ENCODE peak calls at places on chromosomes 12 and 14, in ten cellular contexts. One of them, this sample, is unnamed.

GRCh38 chr12:46266382-46266791 is 2.5 kb downstream of the SLC38A1 start:
- DNase-seq in nephron progenitor cell: no peak
- DNase-seq in MM.1S: peak
- DNase-seq in AG04450: no peak
- DNase-seq in RWPE2: no peak
- DNase-seq in HFF-Myc: peak
- DNase-seq in CD14-positive monocyte: no peak
- DNase-seq in thoracic aorta: no peak
- DNase-seq in testis: no peak
- DNase-seq in cardiac fibroblast: peak
- DNase-seq in this sample: no peak

GRCh38 chr12:97630875-97631274 is 168.3 kb downstream of the RMST start:
- DNase-seq in nephron progenitor cell: no peak
- DNase-seq in MM.1S: no peak
- DNase-seq in AG04450: no peak
- DNase-seq in RWPE2: no peak
- DNase-seq in HFF-Myc: no peak
- DNase-seq in CD14-positive monocyte: no peak
- DNase-seq in thoracic aorta: no peak
- DNase-seq in testis: no peak
- DNase-seq in cardiac fibroblast: no peak
- DNase-seq in this sample: no peak

GRCh38 chr14:56081139-56081538 is 37.1 kb upstream of the PELI2 start:
- DNase-seq in nephron progenitor cell: no peak
- DNase-seq in MM.1S: no peak
- DNase-seq in AG04450: no peak
- DNase-seq in RWPE2: no peak
- DNase-seq in HFF-Myc: no peak
- DNase-seq in CD14-positive monocyte: no peak
- DNase-seq in thoracic aorta: no peak
- DNase-seq in testis: no peak
- DNase-seq in cardiac fibroblast: no peak
- DNase-seq in this sample: no peak

GRCh38 chr12:94879542-94879941 is 124.0 kb downstream of the NDUFA12 start:
- DNase-seq in nephron progenitor cell: peak
- DNase-seq in MM.1S: no peak
- DNase-seq in AG04450: no peak
- DNase-seq in RWPE2: no peak
- DNase-seq in HFF-Myc: peak
- DNase-seq in CD14-positive monocyte: no peak
- DNase-seq in thoracic aorta: no peak
- DNase-seq in testis: no peak
- DNase-seq in cardiac fibroblast: peak
- DNase-seq in this sample: no peak

GRCh38 chr14:101131451-101131916 is 228.0 kb upstream of the RTL1 start:
- DNase-seq in nephron progenitor cell: no peak
- DNase-seq in MM.1S: no peak
- DNase-seq in AG04450: no peak
- DNase-seq in RWPE2: no peak
- DNase-seq in HFF-Myc: no peak
- DNase-seq in CD14-positive monocyte: no peak
- DNase-seq in thoracic aorta: no peak
- DNase-seq in testis: no peak
- DNase-seq in cardiac fibroblast: no peak
- DNase-seq in this sample: no peak

GRCh38 chr12:47745485-47746041 is 13.1 kb downstream of the RAPGEF3 start:
- DNase-seq in nephron progenitor cell: no peak
- DNase-seq in MM.1S: no peak
- DNase-seq in AG04450: no peak
- DNase-seq in RWPE2: no peak
- DNase-seq in HFF-Myc: no peak
- DNase-seq in CD14-positive monocyte: no peak
- DNase-seq in thoracic aorta: no peak
- DNase-seq in testis: no peak
- DNase-seq in cardiac fibroblast: no peak
- DNase-seq in this sample: no peak

GRCh38 chr12:31928246-31929139 is 30.7 kb upstream of the RESF1 start:
- DNase-seq in nephron progenitor cell: no peak
- DNase-seq in MM.1S: peak
- DNase-seq in AG04450: no peak
- DNase-seq in RWPE2: no peak
- DNase-seq in HFF-Myc: no peak
- DNase-seq in CD14-positive monocyte: no peak
- DNase-seq in thoracic aorta: no peak
- DNase-seq in testis: no peak
- DNase-seq in cardiac fibroblast: no peak
- DNase-seq in this sample: no peak

GRCh38 chr14:91383439-91383838 is 34.2 kb downstream of the CCDC88C start:
- DNase-seq in nephron progenitor cell: peak
- DNase-seq in MM.1S: no peak
- DNase-seq in AG04450: no peak
- DNase-seq in RWPE2: no peak
- DNase-seq in HFF-Myc: no peak
- DNase-seq in CD14-positive monocyte: no peak
- DNase-seq in thoracic aorta: no peak
- DNase-seq in testis: no peak
- DNase-seq in cardiac fibroblast: no peak
- DNase-seq in this sample: no peak

GRCh38 chr14:70188608-70189540 is at the start of gene SLC8A3:
- DNase-seq in nephron progenitor cell: peak
- DNase-seq in MM.1S: no peak
- DNase-seq in AG04450: no peak
- DNase-seq in RWPE2: no peak
- DNase-seq in HFF-Myc: no peak
- DNase-seq in CD14-positive monocyte: no peak
- DNase-seq in thoracic aorta: no peak
- DNase-seq in testis: peak
- DNase-seq in cardiac fibroblast: peak
- DNase-seq in this sample: peak

GRCh38 chr14:68397827-68398226 is 395.0 kb downstream of the ZFP36L1 start:
- DNase-seq in nephron progenitor cell: peak
- DNase-seq in MM.1S: no peak
- DNase-seq in AG04450: no peak
- DNase-seq in RWPE2: no peak
- DNase-seq in HFF-Myc: peak
- DNase-seq in CD14-positive monocyte: no peak
- DNase-seq in thoracic aorta: no peak
- DNase-seq in testis: no peak
- DNase-seq in cardiac fibroblast: no peak
- DNase-seq in this sample: no peak

GRCh38 chr12:4621511-4621910 is 27.3 kb downstream of the AKAP3 start:
- DNase-seq in nephron progenitor cell: no peak
- DNase-seq in MM.1S: no peak
- DNase-seq in AG04450: no peak
- DNase-seq in RWPE2: no peak
- DNase-seq in HFF-Myc: no peak
- DNase-seq in CD14-positive monocyte: no peak
- DNase-seq in thoracic aorta: no peak
- DNase-seq in testis: no peak
- DNase-seq in cardiac fibroblast: peak
- DNase-seq in this sample: no peak

GRCh38 chr12:88836156-88836555 is 255.9 kb upstream of the KITLG start:
- DNase-seq in nephron progenitor cell: no peak
- DNase-seq in MM.1S: no peak
- DNase-seq in AG04450: no peak
- DNase-seq in RWPE2: no peak
- DNase-seq in HFF-Myc: no peak
- DNase-seq in CD14-positive monocyte: no peak
- DNase-seq in thoracic aorta: no peak
- DNase-seq in testis: no peak
- DNase-seq in cardiac fibroblast: peak
- DNase-seq in this sample: no peak

GRCh38 chr12:24997496-24997895 is 48.6 kb upstream of the BCAT1 start:
- DNase-seq in nephron progenitor cell: no peak
- DNase-seq in MM.1S: peak
- DNase-seq in AG04450: no peak
- DNase-seq in RWPE2: no peak
- DNase-seq in HFF-Myc: no peak
- DNase-seq in CD14-positive monocyte: no peak
- DNase-seq in thoracic aorta: no peak
- DNase-seq in testis: no peak
- DNase-seq in cardiac fibroblast: no peak
- DNase-seq in this sample: no peak

GRCh38 chr12:113569841-113570240 is 98.2 kb upstream of the LHX5 start:
- DNase-seq in nephron progenitor cell: no peak
- DNase-seq in MM.1S: no peak
- DNase-seq in AG04450: no peak
- DNase-seq in RWPE2: no peak
- DNase-seq in HFF-Myc: no peak
- DNase-seq in CD14-positive monocyte: no peak
- DNase-seq in thoracic aorta: no peak
- DNase-seq in testis: no peak
- DNase-seq in cardiac fibroblast: no peak
- DNase-seq in this sample: no peak

GRCh38 chr12:47419500-47419899 is 286.3 kb downstream of the RPAP3 start:
- DNase-seq in nephron progenitor cell: no peak
- DNase-seq in MM.1S: no peak
- DNase-seq in AG04450: no peak
- DNase-seq in RWPE2: no peak
- DNase-seq in HFF-Myc: no peak
- DNase-seq in CD14-positive monocyte: no peak
- DNase-seq in thoracic aorta: no peak
- DNase-seq in testis: no peak
- DNase-seq in cardiac fibroblast: peak
- DNase-seq in this sample: no peak

GRCh38 chr12:58882796-58883195 is 37.5 kb downstream of the LRIG3 start:
- DNase-seq in nephron progenitor cell: no peak
- DNase-seq in MM.1S: no peak
- DNase-seq in AG04450: no peak
- DNase-seq in RWPE2: no peak
- DNase-seq in HFF-Myc: no peak
- DNase-seq in CD14-positive monocyte: no peak
- DNase-seq in thoracic aorta: no peak
- DNase-seq in testis: no peak
- DNase-seq in cardiac fibroblast: no peak
- DNase-seq in this sample: no peak
- TF ChIP-seq CTCF in nephron progenitor cell: no peak
- TF ChIP-seq CTCF in MM.1S: no peak
- TF ChIP-seq CTCF in AG04450: no peak
- TF ChIP-seq CTCF in RWPE2: no peak
- TF ChIP-seq CTCF in HFF-Myc: no peak
- TF ChIP-seq CTCF in CD14-positive monocyte: no peak
- TF ChIP-seq CTCF in thoracic aorta: no peak
- TF ChIP-seq CTCF in testis: no peak
- TF ChIP-seq CTCF in cardiac fibroblast: no peak
- TF ChIP-seq CTCF in this sample: no peak

GRCh38 chr12:904010-904414 is 45.5 kb downstream of the RAD52 start:
- DNase-seq in nephron progenitor cell: no peak
- DNase-seq in MM.1S: no peak
- DNase-seq in AG04450: no peak
- DNase-seq in RWPE2: no peak
- DNase-seq in HFF-Myc: no peak
- DNase-seq in CD14-positive monocyte: no peak
- DNase-seq in thoracic aorta: no peak
- DNase-seq in testis: no peak
- DNase-seq in cardiac fibroblast: no peak
- DNase-seq in this sample: no peak
- TF ChIP-seq CTCF in nephron progenitor cell: no peak
- TF ChIP-seq CTCF in MM.1S: no peak
- TF ChIP-seq CTCF in AG04450: no peak
- TF ChIP-seq CTCF in RWPE2: no peak
- TF ChIP-seq CTCF in HFF-Myc: no peak
- TF ChIP-seq CTCF in CD14-positive monocyte: no peak
- TF ChIP-seq CTCF in thoracic aorta: no peak
- TF ChIP-seq CTCF in testis: no peak
- TF ChIP-seq CTCF in cardiac fibroblast: no peak
- TF ChIP-seq CTCF in this sample: no peak

GRCh38 chr12:118685983-118686607 is 295.2 kb upstream of the SRRM4 start:
- DNase-seq in nephron progenitor cell: peak
- DNase-seq in MM.1S: no peak
- DNase-seq in AG04450: no peak
- DNase-seq in RWPE2: no peak
- DNase-seq in HFF-Myc: no peak
- DNase-seq in CD14-positive monocyte: no peak
- DNase-seq in thoracic aorta: no peak
- DNase-seq in testis: no peak
- DNase-seq in cardiac fibroblast: no peak
- DNase-seq in this sample: no peak

GRCh38 chr12:118682656-118683055 is 298.7 kb upstream of the SRRM4 start:
- DNase-seq in nephron progenitor cell: no peak
- DNase-seq in MM.1S: no peak
- DNase-seq in AG04450: no peak
- DNase-seq in RWPE2: no peak
- DNase-seq in HFF-Myc: no peak
- DNase-seq in CD14-positive monocyte: no peak
- DNase-seq in thoracic aorta: no peak
- DNase-seq in testis: no peak
- DNase-seq in cardiac fibroblast: no peak
- DNase-seq in this sample: no peak

DNA sequence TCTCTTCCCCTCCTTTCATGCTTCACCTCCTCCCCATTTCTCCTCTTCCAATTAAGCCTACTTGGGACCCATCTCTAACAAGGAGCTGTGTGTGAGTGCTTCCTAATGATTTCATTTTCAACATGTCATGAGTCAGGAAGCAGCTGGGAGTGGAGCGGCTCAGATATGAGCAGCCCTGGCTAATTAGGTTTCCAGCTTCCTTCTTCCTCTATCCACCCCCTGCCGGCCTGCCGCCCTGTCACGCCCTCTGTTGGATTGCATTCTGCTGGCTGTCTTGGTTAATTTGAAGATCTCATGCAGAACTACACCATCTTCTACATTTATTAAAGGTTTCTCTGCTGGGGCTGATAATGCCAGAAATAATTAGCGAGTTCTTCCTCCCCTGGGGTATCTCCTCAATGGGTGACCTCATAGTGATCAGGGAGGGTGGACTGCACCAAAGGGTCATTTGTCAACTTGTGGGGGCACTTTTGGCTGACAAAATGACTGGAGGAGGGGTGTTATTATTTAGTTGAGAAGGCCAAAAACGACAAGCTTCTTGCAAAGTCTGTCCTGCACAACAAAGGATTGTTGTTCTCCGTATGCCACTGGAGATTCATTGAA is 300.9 kb upstream of the SRRM4 start:
- DNase-seq in nephron progenitor cell: no peak
- DNase-seq in MM.1S: no peak
- DNase-seq in AG04450: no peak
- DNase-seq in RWPE2: no peak
- DNase-seq in HFF-Myc: no peak
- DNase-seq in CD14-positive monocyte: no peak
- DNase-seq in thoracic aorta: no peak
- DNase-seq in testis: no peak
- DNase-seq in cardiac fibroblast: no peak
- DNase-seq in this sample: peak
- TF ChIP-seq CTCF in nephron progenitor cell: no peak
- TF ChIP-seq CTCF in MM.1S: no peak
- TF ChIP-seq CTCF in AG04450: no peak
- TF ChIP-seq CTCF in RWPE2: no peak
- TF ChIP-seq CTCF in HFF-Myc: no peak
- TF ChIP-seq CTCF in CD14-positive monocyte: no peak
- TF ChIP-seq CTCF in thoracic aorta: no peak
- TF ChIP-seq CTCF in testis: no peak
- TF ChIP-seq CTCF in cardiac fibroblast: no peak
- TF ChIP-seq CTCF in this sample: no peak

DNA sequence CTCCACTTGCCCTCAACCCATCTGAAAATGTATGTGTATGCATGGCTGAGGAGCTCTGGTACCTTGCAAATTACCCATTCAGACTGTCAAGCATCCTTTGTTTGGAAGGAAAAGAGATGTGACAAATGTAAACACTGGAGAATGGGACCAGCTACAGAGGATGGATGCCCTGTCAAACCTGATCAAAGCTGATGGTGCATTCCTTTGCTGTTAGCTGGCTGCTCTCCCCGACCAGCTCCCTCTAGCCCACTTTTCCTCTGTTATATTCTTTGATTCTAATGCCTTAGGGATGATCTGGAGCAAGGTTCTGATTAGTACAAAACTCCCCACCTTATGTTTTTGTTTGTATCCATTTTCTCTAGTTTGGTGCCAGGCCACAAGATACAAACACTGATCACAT is 310.3 kb downstream of the C12orf75 start:
- DNase-seq in nephron progenitor cell: no peak
- DNase-seq in MM.1S: no peak
- DNase-seq in AG04450: no peak
- DNase-seq in RWPE2: no peak
- DNase-seq in HFF-Myc: no peak
- DNase-seq in CD14-positive monocyte: no peak
- DNase-seq in thoracic aorta: no peak
- DNase-seq in testis: no peak
- DNase-seq in cardiac fibroblast: no peak
- DNase-seq in this sample: no peak
- TF ChIP-seq CTCF in nephron progenitor cell: no peak
- TF ChIP-seq CTCF in MM.1S: no peak
- TF ChIP-seq CTCF in AG04450: no peak
- TF ChIP-seq CTCF in RWPE2: no peak
- TF ChIP-seq CTCF in HFF-Myc: no peak
- TF ChIP-seq CTCF in CD14-positive monocyte: no peak
- TF ChIP-seq CTCF in thoracic aorta: no peak
- TF ChIP-seq CTCF in testis: no peak
- TF ChIP-seq CTCF in cardiac fibroblast: no peak
- TF ChIP-seq CTCF in this sample: no peak

This sample was measured in neural crest cell.